ENCODE peak calls at places on chromosomes 5 and 9, in ten cellular contexts. S is A549, R is kidney epithelial cell, E is MM.1S, U is fibroblast of lung, Q is mammary epithelial cell, I is astrocyte of the cerebellum, J is hepatocyte, W is IMR-90, D is AG09309. H is an unnamed sample.

GRCh38 chr5:123068368-123068767 is 20.7 kb upstream of the PRDM6 start:
- DNase-seq in S (no peak), R (no peak), E (no peak), U (no peak), Q (no peak), I (no peak), J (no peak), W (no peak), D (no peak), H (no peak)

GRCh38 chr5:28014779-28015178 is 976.4 kb upstream of the CDH9 start:
- DNase-seq in S (no peak), R (no peak), E (peak; percentile 61), U (no peak), Q (peak; percentile 21), I (no peak), J (no peak), W (no peak), D (no peak), H (peak; percentile 25)

GRCh38 chr5:135373747-135374515 is 25.1 kb downstream of the MACROH2A1 start:
- DNase-seq in S (no peak), R (no peak), E (no peak), U (no peak), Q (no peak), I (no peak), J (no peak), W (no peak), D (no peak), H (no peak)

GRCh38 chr5:165504716-165505115 is 1999.3 kb downstream of the MAT2B start:
- DNase-seq in S (no peak), R (no peak), E (no peak), U (no peak), Q (no peak), I (no peak), J (no peak), W (no peak), D (no peak), H (no peak)

GRCh38 chr9:35832814-35833213 is 3.8 kb downstream of the TMEM8B start:
- DNase-seq in S (no peak), R (no peak), E (no peak), U (no peak), Q (no peak), I (no peak), J (no peak), W (no peak), D (no peak), H (no peak)

GRCh38 chr9:131721096-131721495 is 18.8 kb downstream of the RAPGEF1 start:
- DNase-seq in S (no peak), R (no peak), E (no peak), U (no peak), Q (no peak), I (no peak), J (no peak), W (no peak), D (no peak), H (no peak)

GRCh38 chr5:60668715-60669304 is 31.2 kb downstream of the DEPDC1B start:
- DNase-seq in S (peak; percentile 15), R (no peak), E (peak; percentile 38), U (peak; percentile 70), Q (peak; percentile 28), I (peak; percentile 31), J (peak; percentile 49), W (peak; percentile 41), D (no peak), H (no peak)

GRCh38 chr5:5456858-5457257 is 34.4 kb downstream of the ICE1 start:
- DNase-seq in S (no peak), R (no peak), E (no peak), U (no peak), Q (peak; percentile 29), I (no peak), J (no peak), W (no peak), D (no peak), H (no peak)

GRCh38 chr9:128632066-128632465 is 24.6 kb downstream of the DYNC2I2 start:
- DNase-seq in S (no peak), R (no peak), E (no peak), U (no peak), Q (no peak), I (no peak), J (no peak), W (no peak), D (no peak), H (no peak)

GRCh38 chr5:150398432-150399157 is 14.1 kb downstream of the CD74 start:
- DNase-seq in S (peak; percentile 47), R (no peak), E (peak; percentile 47), U (no peak), Q (no peak), I (no peak), J (no peak), W (no peak), D (no peak), H (peak; percentile 37)

DNA sequence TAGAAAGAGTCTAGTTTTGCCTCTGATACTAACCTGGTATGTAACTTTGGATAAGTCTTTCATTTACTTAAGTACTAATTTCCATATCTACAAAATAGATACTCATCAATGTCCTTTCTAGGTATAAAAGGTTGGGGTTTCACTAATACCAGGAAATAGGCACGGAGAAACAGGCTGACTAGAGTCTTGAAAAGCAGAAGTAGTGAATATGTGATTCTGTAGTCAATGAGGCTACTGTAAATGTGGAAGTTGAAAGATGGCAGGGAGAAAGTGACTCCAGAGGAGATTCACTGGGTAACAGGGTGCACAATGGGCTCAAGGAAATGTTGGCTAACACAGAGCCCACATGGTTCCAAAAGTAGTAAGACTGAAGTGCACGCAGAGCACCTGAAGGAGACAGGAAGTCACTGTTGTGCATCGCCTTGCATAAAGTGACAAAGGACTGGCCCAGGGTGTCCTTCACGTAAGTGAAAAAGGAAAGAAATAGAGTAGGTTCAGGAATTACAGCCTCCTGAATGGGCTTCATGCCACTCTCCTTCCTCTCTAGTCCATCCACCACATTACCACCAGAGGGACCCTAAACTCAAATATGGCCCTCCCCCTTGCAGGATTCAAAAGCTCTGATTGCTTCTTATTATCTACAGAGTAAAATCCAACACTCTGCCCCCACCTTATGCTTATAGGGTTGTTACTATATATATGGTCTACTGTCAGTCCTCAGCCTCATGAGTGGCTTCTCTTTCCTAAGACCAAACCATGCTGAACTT is 288.0 kb upstream of the SMARCA2 start:
- DNase-seq in S (no peak), R (no peak), E (peak; percentile 19), U (no peak), Q (no peak), I (no peak), J (no peak), W (no peak), D (no peak), H (no peak)
- TF ChIP-seq CTCF in S (no peak), R (peak; percentile 21), E (peak; percentile 47), U (no peak), Q (no peak), I (no peak), J (no peak), W (no peak), D (no peak), H (no peak)

GRCh38 chr5:14155075-14155474 is 11.9 kb downstream of the TRIO start:
- DNase-seq in S (no peak), R (no peak), E (no peak), U (no peak), Q (no peak), I (no peak), J (no peak), W (no peak), D (no peak), H (no peak)

GRCh38 chr5:14155730-14156129 is 12.6 kb downstream of the TRIO start:
- DNase-seq in S (no peak), R (no peak), E (no peak), U (no peak), Q (no peak), I (no peak), J (no peak), W (no peak), D (no peak), H (no peak)

GRCh38 chr5:14153932-14154646 is 10.9 kb downstream of the TRIO start:
- DNase-seq in S (no peak), R (no peak), E (no peak), U (peak; percentile 85), Q (peak; percentile 58), I (peak; percentile 72), J (peak; percentile 71), W (peak; percentile 83), D (peak; percentile 51), H (peak; percentile 77)

GRCh38 chr5:14156611-14157493 is 13.7 kb downstream of the TRIO start:
- DNase-seq in S (peak; percentile 70), R (peak; percentile 98), E (no peak), U (peak; percentile 99), Q (peak; percentile 94), I (peak; percentile 98), J (peak; percentile 55), W (peak; percentile 99), D (peak; percentile 90), H (peak; percentile 53)

DNA sequence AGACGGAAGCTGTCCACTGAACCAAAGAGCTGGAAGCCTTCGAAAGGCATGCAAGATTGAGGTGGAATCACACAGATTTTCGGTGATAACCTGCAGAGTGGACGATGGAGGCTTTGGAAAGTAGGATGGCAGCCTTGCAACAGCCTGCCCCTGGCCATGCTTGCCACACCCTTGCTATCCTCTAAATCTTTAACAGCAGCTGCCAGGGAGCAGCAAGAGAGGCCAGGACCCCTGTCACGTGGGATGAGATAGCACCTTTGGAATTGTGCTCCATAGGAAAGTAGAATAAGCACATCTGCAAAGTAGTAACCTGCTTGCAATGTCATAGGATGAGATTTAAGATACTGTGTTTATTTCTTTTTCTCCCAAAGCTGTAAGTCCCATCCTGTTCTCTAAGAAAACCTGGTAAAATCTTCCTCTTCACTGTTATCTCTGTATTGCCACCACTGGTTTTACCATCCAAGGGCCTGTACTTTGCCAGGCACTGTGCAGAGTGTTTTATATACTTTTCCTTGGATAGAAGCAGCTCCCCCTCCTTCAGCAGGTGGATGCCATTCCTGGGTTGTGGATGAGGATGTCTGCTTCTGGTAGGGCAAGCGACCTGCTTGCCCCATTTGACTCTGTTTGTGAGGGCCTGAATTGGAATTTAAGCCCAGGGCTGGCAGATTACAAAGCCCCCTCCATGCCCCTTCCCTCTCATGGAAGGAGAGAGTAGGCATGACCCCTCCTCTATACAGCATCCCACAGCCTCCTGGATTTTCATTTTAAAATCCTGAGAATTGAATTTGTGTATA is 10.1 kb downstream of the TRIO start:
- DNase-seq in S (no peak), R (no peak), E (no peak), U (no peak), Q (no peak), I (no peak), J (no peak), W (no peak), D (no peak), H (peak; percentile 43)
- H3K4me3 ChIP-seq in S (no peak overlapping the region), R (no peak overlapping the region), E (no peak overlapping the region), U (peak overlapping the region; percentile 41), Q (no peak overlapping the region), I (no peak overlapping the region), J (no peak overlapping the region), W (no peak overlapping the region), D (no peak overlapping the region), H (peak overlapping the region; percentile 33)

DNA sequence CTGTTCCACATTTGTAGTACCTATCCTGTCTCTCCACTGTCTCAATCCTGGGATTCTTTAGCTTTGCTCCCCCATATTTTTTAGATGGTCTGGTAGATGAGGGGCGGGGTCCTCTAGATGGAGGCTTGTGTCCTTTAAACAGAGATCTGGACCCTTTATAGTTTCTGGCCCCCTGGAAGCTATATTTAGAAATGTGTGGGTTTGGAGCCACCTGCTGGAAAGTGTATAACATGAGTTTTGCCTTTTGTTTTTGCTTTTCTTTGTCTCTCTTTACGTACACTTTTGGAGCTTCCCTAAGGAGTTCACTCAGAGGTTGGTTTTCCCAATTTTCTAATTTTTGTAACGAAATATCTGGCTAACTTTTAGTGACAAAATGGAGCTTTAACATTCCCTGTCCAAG is 110.7 kb downstream of the CFAP95 start:
- DNase-seq in S (no peak), R (no peak), E (no peak), U (no peak), Q (no peak), I (no peak), J (peak; percentile 15), W (no peak), D (no peak), H (peak; percentile 42)
- TF ChIP-seq CTCF in S (peak; percentile 64), R (peak; percentile 41), E (peak; percentile 31), U (peak; percentile 17), Q (peak; percentile 46), I (peak; percentile 45), J (peak; percentile 38), W (peak; percentile 43), D (peak; percentile 56), H (peak; percentile 77)

GRCh38 chr9:13026956-13027355 is 252.1 kb downstream of the LURAP1L start:
- DNase-seq in S (no peak), R (no peak), E (no peak), U (no peak), Q (no peak), I (no peak), J (no peak), W (no peak), D (no peak), H (no peak)
- H3K4me3 ChIP-seq in S (no peak overlapping the region), R (no peak overlapping the region), E (no peak overlapping the region), U (no peak overlapping the region), Q (no peak overlapping the region), I (no peak overlapping the region), J (no peak overlapping the region), W (no peak overlapping the region), D (no peak overlapping the region), H (no peak overlapping the region)

H was measured in BE2C.